ENCODE peak calls at places on chromosomes 7 and 10, in four cellular contexts. Q is osteocyte, L is ELR, D is mesothelial cell of epicardium. W is an unnamed sample.

GRCh38 chr7:99437946-99438572 is 539 bp downstream of the PTCD1 start:
- DNase-seq in Q (no peak), L (peak), D (no peak), W (peak)

GRCh38 chr10:133273534-133274143 is 3.0 kb downstream of the ADAM8 start:
- DNase-seq in Q (no peak), L (no peak), D (no peak), W (no peak)

GRCh38 chr10:111739160-111739712 is 444.3 kb downstream of the GPAM start:
- DNase-seq in Q (no peak), L (no peak), D (no peak), W (no peak)

GRCh38 chr10:6619663-6620062 is 39.6 kb upstream of the PRKCQ start:
- DNase-seq in Q (no peak), L (no peak), D (no peak), W (peak)

GRCh38 chr7:157602156-157602555 is 265.4 kb downstream of the DNAJB6 start:
- DNase-seq in Q (no peak), L (no peak), D (no peak), W (no peak)

GRCh38 chr7:47443049-47443448 is 138.9 kb downstream of the TNS3 start:
- DNase-seq in Q (no peak), L (no peak), D (no peak), W (no peak)

GRCh38 chr10:117741524-117741923 is 199.0 kb downstream of the EMX2 start:
- DNase-seq in Q (no peak), L (no peak), D (no peak), W (no peak)

GRCh38 chr10:76558586-76558985 is 1079.0 kb downstream of the KCNMA1 start:
- DNase-seq in Q (no peak), L (peak), D (no peak), W (peak)

GRCh38 chr10:13526952-13527863 is 1.6 kb downstream of the BEND7 start:
- DNase-seq in Q (no peak), L (peak), D (no peak), W (peak)